ENCODE peak calls at places on chromosomes 12 and 14, in four cellular contexts. V is gastrocnemius medialis, N is endothelial cell of umbilical vein, S is fibroblast of pulmonary artery. K is an unnamed sample.

GRCh38 chr12:38547586-38547985 is 231.0 kb downstream of the ALG10B start:
- DNase-seq in S (no peak), V (no peak), N (no peak), K (no peak)

GRCh38 chr14:92728781-92729364 is 19.6 kb downstream of the LGMN start:
- DNase-seq in V (no peak), N (peak), S (peak), K (peak)

GRCh38 chr12:104213952-104214351 is 1.6 kb upstream of the TXNRD1 start:
- DNase-seq in S (peak), N (peak), V (no peak), K (peak)

GRCh38 chr12:6224550-6224949 is 24.4 kb downstream of the CD9 start:
- DNase-seq in V (no peak), N (peak), S (no peak), K (peak)

GRCh38 chr12:14906114-14906513 is 20.5 kb upstream of the MGP start:
- DNase-seq in N (no peak), S (no peak), V (no peak), K (no peak)

GRCh38 chr12:32826807-32827412 is 69.7 kb downstream of the PKP2 start:
- DNase-seq in S (no peak), V (no peak), N (no peak), K (no peak)

GRCh38 chr12:68425998-68426397 is 93.8 kb upstream of the MDM1 start:
- DNase-seq in V (no peak), N (no peak), S (peak), K (peak)

GRCh38 chr12:95633049-95633545 is 81.8 kb upstream of the USP44 start:
- DNase-seq in S (peak), V (no peak), N (peak), K (peak)

GRCh38 chr12:30329281-30329680 is 366.4 kb downstream of the IPO8 start:
- DNase-seq in S (peak), V (no peak), N (no peak), K (no peak)

K was measured in lung microvascular endothelial cell.